ENCODE peak calls at places on chromosomes 7 and 10, in four cellular contexts. Z is endothelial cell of umbilical vein, X is IMR-90, D is K562. L is an unnamed sample.

GRCh38 chr10:27838291-27838690 is 92.7 kb upstream of the MKX start:
- DNase-seq in Z (no peak), X (no peak), D (no peak), L (no peak)

GRCh38 chr10:19659920-19660655 is 156.1 kb upstream of the PLXDC2 start:
- DNase-seq in D (no peak), X (peak; percentile 37), Z (no peak), L (no peak)

GRCh38 chr10:121696854-121697253 is 98.6 kb upstream of the FGFR2 start:
- DNase-seq in Z (peak; percentile 7), D (peak; percentile 32), X (no peak), L (no peak)

GRCh38 chr7:98976396-98977185 is 98.3 kb downstream of the TRRAP start:
- DNase-seq in Z (no peak), X (no peak), D (no peak), L (no peak)

GRCh38 chr7:121034929-121035328 is 46.4 kb downstream of the CPED1 start:
- DNase-seq in X (no peak), D (peak; percentile 48), Z (no peak), L (no peak)

GRCh38 chr10:56178210-56178609 is 182.8 kb downstream of the ZWINT start:
- DNase-seq in D (no peak), Z (no peak), X (no peak), L (no peak)

GRCh38 chr10:32095116-32095733 is 39.0 kb upstream of the KIF5B start:
- DNase-seq in D (no peak), Z (no peak), X (no peak), L (no peak)

GRCh38 chr7:14899065-14899464 is 3.5 kb downstream of the DGKB start:
- DNase-seq in X (no peak), Z (no peak), D (no peak), L (no peak)

GRCh38 chr10:22251751-22252285 is 34.0 kb upstream of the EBLN1 start:
- DNase-seq in Z (peak; percentile 67), X (no peak), D (no peak), L (no peak)

GRCh38 chr10:19968745-19969144 is 152.5 kb downstream of the PLXDC2 start:
- DNase-seq in D (no peak), X (no peak), Z (no peak), L (no peak)

GRCh38 chr10:36324831-36325230 is 682.7 kb upstream of the FZD8 start:
- DNase-seq in X (no peak), D (no peak), Z (peak; percentile 41), L (no peak)

GRCh38 chr7:44081266-44081748 is 1.0 kb downstream of the POLM start:
- DNase-seq in X (no peak), Z (no peak), D (peak; percentile 86), L (no peak)

GRCh38 chr10:101216207-101216607 is 13.1 kb downstream of the LBX1 start:
- DNase-seq in D (no peak), X (no peak), Z (no peak), L (no peak)

GRCh38 chr7:17556247-17556646 is 257.8 kb downstream of the AHR start:
- DNase-seq in X (no peak), Z (no peak), D (no peak), L (no peak)

GRCh38 chr7:155362380-155363145 is 64.9 kb downstream of the INSIG1 start:
- DNase-seq in D (no peak), X (no peak), Z (no peak), L (no peak)

GRCh38 chr10:34960983-34961382 is 129.2 kb downstream of the CUL2 start:
- DNase-seq in X (peak; percentile 39), Z (no peak), D (no peak), L (no peak)

GRCh38 chr7:96789914-96790313 is 80.3 kb upstream of the SEM1 start:
- DNase-seq in Z (no peak), D (no peak), X (no peak), L (no peak)

GRCh38 chr10:62912086-62912485 is 95.9 kb upstream of the EGR2 start:
- DNase-seq in D (no peak), Z (no peak), X (no peak), L (no peak)

GRCh38 chr10:14366760-14367159 is 36.0 kb upstream of the FRMD4A start:
- DNase-seq in X (no peak), D (no peak), Z (no peak), L (no peak)

GRCh38 chr10:129332476-129332875 is 134.6 kb upstream of the MGMT start:
- DNase-seq in D (peak; percentile 45), X (peak; percentile 1), Z (peak; percentile 62), L (no peak)

GRCh38 chr7:35729061-35729783 is 34.3 kb upstream of the HERPUD2 start:
- DNase-seq in Z (no peak), D (no peak), X (no peak), L (peak; percentile 96)

GRCh38 chr10:119705434-119705831 is 20.4 kb upstream of the INPP5F start:
- DNase-seq in X (no peak), D (no peak), Z (no peak), L (peak; percentile 76)

GRCh38 chr7:34823650-34824258 is 165.7 kb downstream of the NPSR1 start:
- DNase-seq in D (peak; percentile 71), Z (peak; percentile 45), X (peak; percentile 46), L (no peak)

GRCh38 chr7:130872341-130872740 is 138.3 kb upstream of the KLF14 start:
- DNase-seq in X (peak; percentile 37), Z (no peak), D (no peak), L (no peak)

GRCh38 chr7:79786187-79786586 is 332.7 kb upstream of the MAGI2 start:
- DNase-seq in X (peak; percentile 7), Z (no peak), D (no peak), L (no peak)

GRCh38 chr10:5861269-5862031 is 28.2 kb downstream of the ANKRD16 start:
- DNase-seq in X (peak; percentile 92), Z (peak; percentile 78), D (no peak), L (no peak)

GRCh38 chr7:81036041-81036440 is 117.2 kb upstream of the SEMA3C start:
- DNase-seq in D (no peak), Z (no peak), X (no peak), L (no peak)

GRCh38 chr10:84267503-84268126 is 22.8 kb downstream of the RGR start:
- DNase-seq in Z (peak; percentile 67), X (peak; percentile 67), D (peak; percentile 38), L (no peak)

GRCh38 chr10:84088626-84089025 is 50.7 kb upstream of the GHITM start:
- DNase-seq in D (no peak), Z (no peak), X (no peak), L (no peak)

GRCh38 chr10:3095373-3096139 is 28.2 kb downstream of the PFKP start:
- DNase-seq in X (peak; percentile 100), D (peak; percentile 81), Z (peak; percentile 98), L (peak; percentile 25)

GRCh38 chr10:117865945-117866344 is 180.8 kb downstream of the RAB11FIP2 start:
- DNase-seq in D (no peak), X (no peak), Z (no peak), L (no peak)

GRCh38 chr10:93261961-93262610 is 188.4 kb downstream of the CYP26A1 start:
- DNase-seq in D (no peak), X (peak; percentile 58), Z (peak; percentile 21), L (no peak)

GRCh38 chr7:95269640-95270039 is 54.7 kb downstream of the PON1 start:
- DNase-seq in D (no peak), Z (no peak), X (no peak), L (no peak)

GRCh38 chr7:151774951-151775350 is 102.0 kb downstream of the PRKAG2 start:
- DNase-seq in X (no peak), D (no peak), Z (no peak), L (no peak)

GRCh38 chr7:6306471-6306870 is 34.0 kb upstream of the CYTH3 start:
- DNase-seq in D (no peak), X (peak; percentile 74), Z (peak; percentile 26), L (no peak)

GRCh38 chr7:47557317-47557985 is 24.5 kb downstream of the TNS3 start:
- DNase-seq in X (peak; percentile 57), D (no peak), Z (no peak), L (no peak)

GRCh38 chr10:29646960-29647431 is 12.2 kb upstream of the SVIL start:
- DNase-seq in D (no peak), Z (no peak), X (peak; percentile 6), L (no peak)

GRCh38 chr10:98255146-98255877 is 12.7 kb downstream of the LOXL4 start:
- DNase-seq in Z (no peak), X (no peak), D (no peak), L (no peak)

GRCh38 chr10:59995862-59996261 is 89.5 kb upstream of the CCDC6 start:
- DNase-seq in D (no peak), X (no peak), Z (no peak), L (no peak)

GRCh38 chr10:33377658-33378025 is 43.2 kb upstream of the NRP1 start:
- DNase-seq in X (peak; percentile 48), Z (no peak), D (no peak), L (no peak)

GRCh38 chr7:133691727-133692450 is 435.3 kb upstream of the LRGUK start:
- DNase-seq in X (peak; percentile 25), D (no peak), Z (no peak), L (no peak)
- TF ChIP-seq FOS in X (no peak), D (no peak), Z (no peak), L (no peak)

DNA sequence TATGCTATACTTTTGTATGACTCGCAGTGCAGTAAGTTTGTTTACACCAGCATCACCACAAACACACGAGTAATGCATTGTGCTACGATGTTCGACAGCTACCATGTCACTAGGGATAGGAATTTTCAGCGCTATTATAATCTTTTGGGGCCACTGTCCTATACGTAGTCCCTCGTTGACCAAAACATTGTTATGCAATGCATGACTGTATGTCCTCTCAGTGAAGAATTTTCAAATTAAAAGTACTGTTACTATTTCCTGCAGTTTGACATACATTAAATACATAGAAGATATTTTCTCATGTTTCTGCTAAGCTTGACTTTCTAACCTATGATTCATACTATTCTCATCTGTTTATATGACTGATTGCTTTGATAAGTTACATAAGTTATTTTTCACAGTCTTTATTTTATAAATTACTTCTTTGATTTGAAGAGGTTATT is 203.6 kb downstream of the VTI1A start:
- DNase-seq in X (peak; percentile 58), D (no peak), Z (peak; percentile 68), L (no peak)
- TF ChIP-seq FOS in X (peak; percentile 2), D (no peak), Z (peak; percentile 72), L (no peak)

DNA sequence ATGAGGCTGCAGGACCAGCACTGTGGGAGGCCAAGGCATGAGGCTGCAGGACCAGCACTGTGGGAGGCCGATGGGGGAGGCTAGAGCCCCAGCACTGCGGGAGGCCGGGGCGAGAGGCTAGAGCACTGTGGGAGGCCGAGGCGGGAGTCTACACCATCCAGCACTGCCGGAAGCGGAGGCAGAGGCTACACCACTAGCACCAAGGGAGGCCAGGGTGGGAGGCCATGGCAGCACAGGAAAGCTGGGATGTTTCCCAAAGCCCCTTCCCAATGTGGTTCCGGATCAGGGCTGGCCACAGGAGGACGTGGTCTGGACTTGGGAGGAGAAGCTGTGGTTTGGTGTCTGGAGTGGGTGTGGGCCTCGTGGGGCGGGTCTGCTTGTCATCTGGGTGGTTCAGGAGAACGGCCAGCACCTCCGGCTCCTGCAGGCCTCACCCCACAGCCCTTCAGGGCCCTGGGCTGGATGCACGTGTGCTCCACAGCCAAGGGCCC is 43.6 kb downstream of the PDGFA start:
- DNase-seq in X (no peak), D (no peak), Z (no peak), L (no peak)
- TF ChIP-seq FOS in X (no peak), D (no peak), Z (no peak), L (no peak)

GRCh38 chr10:110267246-110267645 is 37.5 kb downstream of the SMNDC1 start:
- DNase-seq in D (no peak), Z (no peak), X (no peak), L (no peak)
- TF ChIP-seq FOS in D (no peak), Z (no peak), X (no peak), L (no peak)

L was measured in GM12878.